ENCODE peak calls at places on chromosome 2, in nine cellular contexts. T is uterus, J is fibroblast of the aortic adventitia, Z is prostate gland, K is HCT116, N is psoas muscle, L is astrocyte of the cerebellum, F is AG04450, R is kidney epithelial cell. V is an unnamed sample.

GRCh38 chr2:191217580-191217979 is 27.6 kb upstream of the MYO1B start:
- DNase-seq in T (no peak), J (peak; percentile 59), Z (no peak), K (no peak), N (no peak), L (no peak), F (no peak), R (peak; percentile 56), V (peak; percentile 26)

GRCh38 chr2:159285929-159286708 is at the start of gene WDSUB1:
- DNase-seq in T (peak; percentile 69), J (peak; percentile 63), Z (peak; percentile 75), K (no peak), N (peak; percentile 84), L (peak; percentile 11), F (no peak), R (peak; percentile 34), V (peak; percentile 40)

GRCh38 chr2:128306931-128307460 is 11.7 kb downstream of the HS6ST1 start:
- DNase-seq in T (peak; percentile 16), J (no peak), Z (no peak), K (no peak), N (peak; percentile 35), L (no peak), F (no peak), R (no peak), V (no peak)

GRCh38 chr2:206863721-206864120 is 75.6 kb upstream of the CPO start:
- DNase-seq in T (no peak), J (no peak), Z (no peak), K (no peak), N (no peak), L (no peak), F (no peak), R (no peak), V (no peak)

GRCh38 chr2:191657977-191658376 is 20.0 kb upstream of the NABP1 start:
- DNase-seq in T (no peak), J (peak; percentile 84), Z (no peak), K (no peak), N (no peak), L (no peak), F (no peak), R (no peak), V (no peak)

GRCh38 chr2:236257575-236257974 is 6.6 kb downstream of the ASB18 start:
- DNase-seq in T (no peak), J (no peak), Z (no peak), K (no peak), N (no peak), L (no peak), F (no peak), R (no peak), V (no peak)

GRCh38 chr2:68292108-68292710 is 27.5 kb downstream of the CNRIP1 start:
- DNase-seq in T (no peak), J (peak; percentile 35), Z (peak; percentile 18), K (peak; percentile 24), N (no peak), L (peak; percentile 16), F (no peak), R (no peak), V (no peak)

GRCh38 chr2:73290049-73290839 is 3.1 kb downstream of the EGR4 start:
- DNase-seq in T (no peak), J (peak; percentile 14), Z (no peak), K (no peak), N (no peak), L (no peak), F (no peak), R (no peak), V (no peak)

GRCh38 chr2:2873450-2873811 is 504.2 kb downstream of the EIPR1 start:
- DNase-seq in T (no peak), J (no peak), Z (no peak), K (no peak), N (no peak), L (no peak), F (no peak), R (no peak), V (no peak)

GRCh38 chr2:237446333-237446654 is 32.3 kb upstream of the COL6A3 start:
- DNase-seq in T (peak; percentile 75), J (no peak), Z (no peak), K (no peak), N (no peak), L (no peak), F (no peak), R (no peak), V (no peak)

GRCh38 chr2:237444026-237444425 is 30.1 kb upstream of the COL6A3 start:
- DNase-seq in T (no peak), J (no peak), Z (no peak), K (no peak), N (no peak), L (no peak), F (no peak), R (no peak), V (no peak)

GRCh38 chr2:237447496-237447895 is 33.5 kb upstream of the COL6A3 start:
- DNase-seq in T (no peak), J (no peak), Z (no peak), K (no peak), N (no peak), L (no peak), F (no peak), R (no peak), V (no peak)

GRCh38 chr2:237448171-237448570 is 34.2 kb upstream of the COL6A3 start:
- DNase-seq in T (no peak), J (no peak), Z (no peak), K (no peak), N (no peak), L (no peak), F (no peak), R (no peak), V (no peak)

GRCh38 chr2:237445611-237446332 is 31.8 kb upstream of the COL6A3 start:
- DNase-seq in T (no peak), J (no peak), Z (no peak), K (no peak), N (no peak), L (no peak), F (no peak), R (no peak), V (no peak)
- H3K4me3 ChIP-seq in T (no peak overlapping the region), J (no peak overlapping the region), Z (no peak overlapping the region), K (no peak overlapping the region), N (no peak overlapping the region), L (no peak overlapping the region), F (no peak overlapping the region), R (no peak overlapping the region), V (no peak overlapping the region)

GRCh38 chr2:121699421-121700328 is 37.0 kb downstream of the NIFK start:
- DNase-seq in T (no peak), J (peak; percentile 43), Z (peak; percentile 9), K (peak; percentile 71), N (peak; percentile 84), L (no peak), F (peak; percentile 13), R (peak; percentile 90), V (peak; percentile 62)
- H3K4me3 ChIP-seq in T (no peak overlapping the region), J (no peak overlapping the region), Z (no peak overlapping the region), K (peak overlapping the region; percentile 51), N (no peak overlapping the region), L (no peak overlapping the region), F (no peak overlapping the region), R (no peak overlapping the region), V (no peak overlapping the region)

GRCh38 chr2:104861295-104862060 is 7.6 kb downstream of the POU3F3 start:
- DNase-seq in T (no peak), J (no peak), Z (no peak), K (no peak), N (no peak), L (no peak), F (no peak), R (no peak), V (no peak)
- H3K4me3 ChIP-seq in T (no peak overlapping the region), J (no peak overlapping the region), Z (no peak overlapping the region), K (no peak overlapping the region), N (peak overlapping the region; percentile 36), L (peak overlapping the region; percentile 47), F (no peak overlapping the region), R (peak overlapping the region; percentile 42), V (no peak overlapping the region)

GRCh38 chr2:47518497-47519146 is 115.7 kb downstream of the MSH2 start:
- DNase-seq in T (no peak), J (no peak), Z (no peak), K (no peak), N (no peak), L (no peak), F (no peak), R (no peak), V (no peak)
- H3K4me3 ChIP-seq in T (no peak overlapping the region), J (no peak overlapping the region), Z (no peak overlapping the region), K (no peak overlapping the region), N (no peak overlapping the region), L (no peak overlapping the region), F (no peak overlapping the region), R (no peak overlapping the region), V (no peak overlapping the region)

DNA sequence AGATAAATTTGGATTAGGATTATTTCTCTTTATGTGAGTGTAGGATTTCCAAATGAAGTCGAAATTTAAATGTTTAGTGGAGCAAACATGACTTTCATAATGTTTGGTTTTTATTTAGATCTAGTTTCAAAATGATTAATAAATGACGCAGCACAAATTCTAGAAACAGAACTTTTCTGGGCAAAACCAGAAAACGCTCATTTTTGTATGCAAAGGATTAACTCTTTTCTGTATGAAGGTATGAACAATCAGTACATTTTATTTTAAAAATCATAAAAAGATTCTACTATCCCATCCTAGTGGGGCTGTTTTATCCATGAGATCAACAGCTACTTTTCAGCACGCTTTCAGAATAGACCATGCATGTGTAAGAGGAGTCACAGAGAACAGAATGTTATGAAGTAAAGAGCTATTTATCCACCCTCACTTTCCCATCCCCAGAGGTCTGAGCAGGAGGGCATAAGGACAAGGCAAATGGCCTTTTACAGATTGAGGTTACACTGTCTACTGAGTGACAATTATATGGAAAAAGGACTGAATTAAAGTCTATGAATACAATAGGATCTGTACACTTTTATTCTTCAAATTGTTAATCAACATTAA is 270.8 kb downstream of the ZEB2 start:
- DNase-seq in T (no peak), J (peak; percentile 2), Z (no peak), K (no peak), N (no peak), L (no peak), F (no peak), R (no peak), V (no peak)
- H3K4me3 ChIP-seq in T (no peak overlapping the region), J (no peak overlapping the region), Z (no peak overlapping the region), K (no peak overlapping the region), N (peak overlapping the region; percentile 25), L (no peak overlapping the region), F (no peak overlapping the region), R (no peak overlapping the region), V (no peak overlapping the region)

V was measured in LNCaP clone FGC.